ENCODE peak calls at places on chromosomes 6 and 20, in eight cellular contexts. G is HTR-8/SVneo; N is activated T-cell treated with anti-CD3 and anti-CD28 coated beads, Interleukin-2, amount 50 U/mL, for 72 hours; U is fibroblast of the conjunctiva; E is AML-193; S is activated naive CD8-positive, alpha-beta T cell treated with anti-CD3 and anti-CD28 coated beads for 36 hours; J is CD4-positive, CD25-positive, alpha-beta regulatory T cell; C is SK-N-SH. W is an unnamed sample.

GRCh38 chr6:142284419-142284818 is 17.4 kb upstream of the ADGRG6 start:
- DNase-seq in G (no peak), N (no peak), U (no peak), E (no peak), S (no peak), J (no peak), C (no peak), W (no peak)

GRCh38 chr20:25173321-25173720 is 22.2 kb upstream of the ENTPD6 start:
- DNase-seq in G (no peak), N (no peak), U (no peak), E (no peak), S (no peak), J (no peak), C (no peak), W (no peak)

GRCh38 chr6:136717297-136717990 is 74.8 kb downstream of the MAP3K5 start:
- DNase-seq in G (no peak), N (no peak), U (no peak), E (no peak), S (no peak), J (no peak), C (no peak), W (no peak)

GRCh38 chr6:157768304-157768703 is 54.7 kb upstream of the SNX9 start:
- DNase-seq in G (no peak), N (no peak), U (no peak), E (peak), S (no peak), J (peak), C (no peak), W (no peak)

GRCh38 chr6:119079288-119079809 is 885 bp upstream of the FAM184A start:
- DNase-seq in G (no peak), N (no peak), U (peak), E (no peak), S (no peak), J (no peak), C (no peak), W (peak)

GRCh38 chr6:125528614-125529013 is 220.8 kb upstream of the HEY2 start:
- DNase-seq in G (no peak), N (no peak), U (no peak), E (no peak), S (no peak), J (no peak), C (no peak), W (no peak)

GRCh38 chr6:46925563-46926253 is 4.0 kb upstream of the ADGRF5 start:
- DNase-seq in G (peak), N (no peak), U (peak), E (no peak), S (no peak), J (no peak), C (no peak), W (no peak)

GRCh38 chr20:31560094-31560899 is 44.8 kb upstream of the ID1 start:
- DNase-seq in G (peak), N (peak), U (peak), E (peak), S (peak), J (peak), C (peak), W (peak)

GRCh38 chr20:58723628-58723984 is 31.0 kb downstream of the NPEPL1 start:
- DNase-seq in G (no peak), N (no peak), U (no peak), E (no peak), S (no peak), J (no peak), C (no peak), W (no peak)

GRCh38 chr6:34627296-34627695 is 69.3 kb downstream of the ILRUN start:
- DNase-seq in G (no peak), N (no peak), U (no peak), E (no peak), S (no peak), J (no peak), C (no peak), W (no peak)

GRCh38 chr6:40997256-40997957 is 41.6 kb downstream of the UNC5CL start:
- DNase-seq in G (peak), N (no peak), U (no peak), E (no peak), S (no peak), J (no peak), C (no peak), W (no peak)

GRCh38 chr6:26385734-26386125 is 2.8 kb downstream of the BTN2A2 start:
- DNase-seq in G (no peak), N (no peak), U (no peak), E (no peak), S (no peak), J (no peak), C (no peak), W (no peak)

GRCh38 chr20:49792006-49792405 is 20.6 kb upstream of the SLC9A8 start:
- DNase-seq in G (no peak), N (no peak), U (no peak), E (no peak), S (no peak), J (no peak), C (no peak), W (no peak)

GRCh38 chr6:24959333-24959732 is 23.6 kb upstream of the RIPOR2 start:
- DNase-seq in G (no peak), N (no peak), U (no peak), E (peak), S (no peak), J (no peak), C (no peak), W (no peak)

GRCh38 chr20:5642155-5642981 is 107.8 kb upstream of the SHLD1 start:
- DNase-seq in G (no peak), N (no peak), U (peak), E (peak), S (no peak), J (no peak), C (no peak), W (no peak)

GRCh38 chr6:39214846-39215639 is 14.2 kb downstream of the KCNK5 start:
- DNase-seq in G (no peak), N (no peak), U (no peak), E (no peak), S (no peak), J (no peak), C (no peak), W (no peak)

GRCh38 chr6:25251426-25251825 is 27.7 kb upstream of the CARMIL1 start:
- DNase-seq in G (no peak), N (no peak), U (no peak), E (no peak), S (no peak), J (no peak), C (no peak), W (no peak)

GRCh38 chr20:7627734-7628663 is 312.3 kb downstream of the HAO1 start:
- DNase-seq in G (no peak), N (no peak), U (no peak), E (no peak), S (no peak), J (no peak), C (no peak), W (no peak)

GRCh38 chr6:125375841-125376240 is 74.1 kb upstream of the HDDC2 start:
- DNase-seq in G (no peak), N (no peak), U (peak), E (no peak), S (no peak), J (no peak), C (no peak), W (no peak)